ENCODE peak calls at places on chromosomes 6 and 20, in eight cellular contexts. One of them, this sample, is unnamed.

GRCh38 chr20:25604611-25605010 is 19.2 kb downstream of the NANP start:
- DNase-seq in IMR-90: no peak
- DNase-seq in NCI-H1105: no peak
- DNase-seq in HuH-7: no peak
- DNase-seq in stimulated activated CD4-positive, alpha-beta T cell treated with anti-CD3 and anti-CD28 coated beads, Interleukin-1b, Interleukin-23, amount 100 ng/mL, for 24 hours: no peak
- DNase-seq in upper lobe of right lung: no peak
- DNase-seq in activated gamma-delta T cell treated with anti-CD3 and anti-CD28 coated beads, Interleukin-2, amount 50 U/mL, for 16 hours: no peak
- DNase-seq in heart right ventricle: no peak
- DNase-seq in this sample: no peak

GRCh38 chr6:11598687-11599086 is 61.1 kb downstream of the TMEM170B start:
- DNase-seq in IMR-90: no peak
- DNase-seq in NCI-H1105: no peak
- DNase-seq in HuH-7: peak; percentile 39
- DNase-seq in stimulated activated CD4-positive, alpha-beta T cell treated with anti-CD3 and anti-CD28 coated beads, Interleukin-1b, Interleukin-23, amount 100 ng/mL, for 24 hours: no peak
- DNase-seq in upper lobe of right lung: no peak
- DNase-seq in activated gamma-delta T cell treated with anti-CD3 and anti-CD28 coated beads, Interleukin-2, amount 50 U/mL, for 16 hours: no peak
- DNase-seq in heart right ventricle: no peak
- DNase-seq in this sample: no peak

GRCh38 chr6:46921731-46922130 is at the start of gene ADGRF5:
- DNase-seq in IMR-90: no peak
- DNase-seq in NCI-H1105: no peak
- DNase-seq in HuH-7: no peak
- DNase-seq in stimulated activated CD4-positive, alpha-beta T cell treated with anti-CD3 and anti-CD28 coated beads, Interleukin-1b, Interleukin-23, amount 100 ng/mL, for 24 hours: no peak
- DNase-seq in upper lobe of right lung: peak; percentile 76
- DNase-seq in activated gamma-delta T cell treated with anti-CD3 and anti-CD28 coated beads, Interleukin-2, amount 50 U/mL, for 16 hours: no peak
- DNase-seq in heart right ventricle: peak; percentile 56
- DNase-seq in this sample: no peak

GRCh38 chr20:18465536-18466200 is 1.2 kb downstream of the DZANK1 start:
- DNase-seq in IMR-90: no peak
- DNase-seq in NCI-H1105: no peak
- DNase-seq in HuH-7: no peak
- DNase-seq in stimulated activated CD4-positive, alpha-beta T cell treated with anti-CD3 and anti-CD28 coated beads, Interleukin-1b, Interleukin-23, amount 100 ng/mL, for 24 hours: no peak
- DNase-seq in upper lobe of right lung: no peak
- DNase-seq in activated gamma-delta T cell treated with anti-CD3 and anti-CD28 coated beads, Interleukin-2, amount 50 U/mL, for 16 hours: no peak
- DNase-seq in heart right ventricle: no peak
- DNase-seq in this sample: no peak

GRCh38 chr20:38256021-38256420 is 4.5 kb downstream of the KIAA1755 start:
- DNase-seq in IMR-90: no peak
- DNase-seq in NCI-H1105: no peak
- DNase-seq in HuH-7: no peak
- DNase-seq in stimulated activated CD4-positive, alpha-beta T cell treated with anti-CD3 and anti-CD28 coated beads, Interleukin-1b, Interleukin-23, amount 100 ng/mL, for 24 hours: no peak
- DNase-seq in upper lobe of right lung: no peak
- DNase-seq in activated gamma-delta T cell treated with anti-CD3 and anti-CD28 coated beads, Interleukin-2, amount 50 U/mL, for 16 hours: no peak
- DNase-seq in heart right ventricle: no peak
- DNase-seq in this sample: no peak

GRCh38 chr20:6700563-6701328 is 66.7 kb upstream of the BMP2 start:
- DNase-seq in IMR-90: no peak
- DNase-seq in NCI-H1105: no peak
- DNase-seq in HuH-7: no peak
- DNase-seq in stimulated activated CD4-positive, alpha-beta T cell treated with anti-CD3 and anti-CD28 coated beads, Interleukin-1b, Interleukin-23, amount 100 ng/mL, for 24 hours: no peak
- DNase-seq in upper lobe of right lung: peak; percentile 75
- DNase-seq in activated gamma-delta T cell treated with anti-CD3 and anti-CD28 coated beads, Interleukin-2, amount 50 U/mL, for 16 hours: no peak
- DNase-seq in heart right ventricle: peak; percentile 57
- DNase-seq in this sample: no peak

GRCh38 chr6:75183099-75183541 is 22.7 kb downstream of the COL12A1 start:
- DNase-seq in IMR-90: peak; percentile 36
- DNase-seq in NCI-H1105: no peak
- DNase-seq in HuH-7: no peak
- DNase-seq in stimulated activated CD4-positive, alpha-beta T cell treated with anti-CD3 and anti-CD28 coated beads, Interleukin-1b, Interleukin-23, amount 100 ng/mL, for 24 hours: no peak
- DNase-seq in upper lobe of right lung: no peak
- DNase-seq in activated gamma-delta T cell treated with anti-CD3 and anti-CD28 coated beads, Interleukin-2, amount 50 U/mL, for 16 hours: no peak
- DNase-seq in heart right ventricle: no peak
- DNase-seq in this sample: peak; percentile 89

GRCh38 chr6:28648878-28649375 is 123.2 kb downstream of the GPX5 start:
- DNase-seq in IMR-90: no peak
- DNase-seq in NCI-H1105: no peak
- DNase-seq in HuH-7: no peak
- DNase-seq in stimulated activated CD4-positive, alpha-beta T cell treated with anti-CD3 and anti-CD28 coated beads, Interleukin-1b, Interleukin-23, amount 100 ng/mL, for 24 hours: no peak
- DNase-seq in upper lobe of right lung: no peak
- DNase-seq in activated gamma-delta T cell treated with anti-CD3 and anti-CD28 coated beads, Interleukin-2, amount 50 U/mL, for 16 hours: no peak
- DNase-seq in heart right ventricle: no peak
- DNase-seq in this sample: no peak

GRCh38 chr6:19399406-19399805 is 437.8 kb upstream of the ID4 start:
- DNase-seq in IMR-90: peak; percentile 22
- DNase-seq in NCI-H1105: peak; percentile 51
- DNase-seq in HuH-7: no peak
- DNase-seq in stimulated activated CD4-positive, alpha-beta T cell treated with anti-CD3 and anti-CD28 coated beads, Interleukin-1b, Interleukin-23, amount 100 ng/mL, for 24 hours: no peak
- DNase-seq in upper lobe of right lung: no peak
- DNase-seq in activated gamma-delta T cell treated with anti-CD3 and anti-CD28 coated beads, Interleukin-2, amount 50 U/mL, for 16 hours: no peak
- DNase-seq in heart right ventricle: no peak
- DNase-seq in this sample: peak; percentile 47

GRCh38 chr20:362271-363254 is 15.7 kb downstream of the NRSN2 start:
- DNase-seq in IMR-90: peak; percentile 83
- DNase-seq in NCI-H1105: peak; percentile 73
- DNase-seq in HuH-7: peak; percentile 79
- DNase-seq in stimulated activated CD4-positive, alpha-beta T cell treated with anti-CD3 and anti-CD28 coated beads, Interleukin-1b, Interleukin-23, amount 100 ng/mL, for 24 hours: no peak
- DNase-seq in upper lobe of right lung: peak; percentile 94
- DNase-seq in activated gamma-delta T cell treated with anti-CD3 and anti-CD28 coated beads, Interleukin-2, amount 50 U/mL, for 16 hours: no peak
- DNase-seq in heart right ventricle: peak; percentile 86
- DNase-seq in this sample: peak; percentile 83

GRCh38 chr20:51487076-51487475 is 55.4 kb downstream of the NFATC2 start:
- DNase-seq in IMR-90: no peak
- DNase-seq in NCI-H1105: no peak
- DNase-seq in HuH-7: no peak
- DNase-seq in stimulated activated CD4-positive, alpha-beta T cell treated with anti-CD3 and anti-CD28 coated beads, Interleukin-1b, Interleukin-23, amount 100 ng/mL, for 24 hours: no peak
- DNase-seq in upper lobe of right lung: no peak
- DNase-seq in activated gamma-delta T cell treated with anti-CD3 and anti-CD28 coated beads, Interleukin-2, amount 50 U/mL, for 16 hours: no peak
- DNase-seq in heart right ventricle: no peak
- DNase-seq in this sample: no peak

GRCh38 chr6:16583151-16583762 is 178.0 kb downstream of the ATXN1 start:
- DNase-seq in IMR-90: no peak
- DNase-seq in NCI-H1105: no peak
- DNase-seq in HuH-7: no peak
- DNase-seq in stimulated activated CD4-positive, alpha-beta T cell treated with anti-CD3 and anti-CD28 coated beads, Interleukin-1b, Interleukin-23, amount 100 ng/mL, for 24 hours: no peak
- DNase-seq in upper lobe of right lung: no peak
- DNase-seq in activated gamma-delta T cell treated with anti-CD3 and anti-CD28 coated beads, Interleukin-2, amount 50 U/mL, for 16 hours: no peak
- DNase-seq in heart right ventricle: no peak
- DNase-seq in this sample: no peak

GRCh38 chr20:16477632-16478031 is 95.6 kb downstream of the KIF16B start:
- DNase-seq in IMR-90: peak; percentile 30
- DNase-seq in NCI-H1105: no peak
- DNase-seq in HuH-7: peak; percentile 16
- DNase-seq in stimulated activated CD4-positive, alpha-beta T cell treated with anti-CD3 and anti-CD28 coated beads, Interleukin-1b, Interleukin-23, amount 100 ng/mL, for 24 hours: no peak
- DNase-seq in upper lobe of right lung: no peak
- DNase-seq in activated gamma-delta T cell treated with anti-CD3 and anti-CD28 coated beads, Interleukin-2, amount 50 U/mL, for 16 hours: no peak
- DNase-seq in heart right ventricle: no peak
- DNase-seq in this sample: no peak

GRCh38 chr6:129253731-129254130 is 370.8 kb downstream of the LAMA2 start:
- DNase-seq in IMR-90: no peak
- DNase-seq in NCI-H1105: no peak
- DNase-seq in HuH-7: no peak
- DNase-seq in stimulated activated CD4-positive, alpha-beta T cell treated with anti-CD3 and anti-CD28 coated beads, Interleukin-1b, Interleukin-23, amount 100 ng/mL, for 24 hours: no peak
- DNase-seq in upper lobe of right lung: no peak
- DNase-seq in activated gamma-delta T cell treated with anti-CD3 and anti-CD28 coated beads, Interleukin-2, amount 50 U/mL, for 16 hours: no peak
- DNase-seq in heart right ventricle: no peak
- DNase-seq in this sample: no peak

GRCh38 chr6:89583559-89583958 is 55.0 kb downstream of the LYRM2 start:
- DNase-seq in IMR-90: no peak
- DNase-seq in NCI-H1105: no peak
- DNase-seq in HuH-7: no peak
- DNase-seq in stimulated activated CD4-positive, alpha-beta T cell treated with anti-CD3 and anti-CD28 coated beads, Interleukin-1b, Interleukin-23, amount 100 ng/mL, for 24 hours: no peak
- DNase-seq in upper lobe of right lung: no peak
- DNase-seq in activated gamma-delta T cell treated with anti-CD3 and anti-CD28 coated beads, Interleukin-2, amount 50 U/mL, for 16 hours: no peak
- DNase-seq in heart right ventricle: no peak
- DNase-seq in this sample: no peak

GRCh38 chr20:51366155-51366886 is 176.2 kb downstream of the NFATC2 start:
- DNase-seq in IMR-90: peak; percentile 100
- DNase-seq in NCI-H1105: no peak
- DNase-seq in HuH-7: no peak
- DNase-seq in stimulated activated CD4-positive, alpha-beta T cell treated with anti-CD3 and anti-CD28 coated beads, Interleukin-1b, Interleukin-23, amount 100 ng/mL, for 24 hours: no peak
- DNase-seq in upper lobe of right lung: no peak
- DNase-seq in activated gamma-delta T cell treated with anti-CD3 and anti-CD28 coated beads, Interleukin-2, amount 50 U/mL, for 16 hours: no peak
- DNase-seq in heart right ventricle: peak; percentile 27
- DNase-seq in this sample: peak; percentile 100

GRCh38 chr6:119350202-119351004 is 842 bp upstream of the MAN1A1 start:
- DNase-seq in IMR-90: peak; percentile 67
- DNase-seq in NCI-H1105: peak; percentile 21
- DNase-seq in HuH-7: no peak
- DNase-seq in stimulated activated CD4-positive, alpha-beta T cell treated with anti-CD3 and anti-CD28 coated beads, Interleukin-1b, Interleukin-23, amount 100 ng/mL, for 24 hours: peak; percentile 42
- DNase-seq in upper lobe of right lung: no peak
- DNase-seq in activated gamma-delta T cell treated with anti-CD3 and anti-CD28 coated beads, Interleukin-2, amount 50 U/mL, for 16 hours: peak; percentile 24
- DNase-seq in heart right ventricle: peak; percentile 24
- DNase-seq in this sample: no peak

GRCh38 chr20:8756410-8756809 is 312.5 kb upstream of the PLCB4 start:
- DNase-seq in IMR-90: peak; percentile 96
- DNase-seq in NCI-H1105: no peak
- DNase-seq in HuH-7: no peak
- DNase-seq in stimulated activated CD4-positive, alpha-beta T cell treated with anti-CD3 and anti-CD28 coated beads, Interleukin-1b, Interleukin-23, amount 100 ng/mL, for 24 hours: no peak
- DNase-seq in upper lobe of right lung: no peak
- DNase-seq in activated gamma-delta T cell treated with anti-CD3 and anti-CD28 coated beads, Interleukin-2, amount 50 U/mL, for 16 hours: no peak
- DNase-seq in heart right ventricle: peak; percentile 5
- DNase-seq in this sample: peak; percentile 78

GRCh38 chr20:33443512-33444239 is at the start of gene SNTA1:
- DNase-seq in IMR-90: peak; percentile 49
- DNase-seq in NCI-H1105: peak; percentile 94
- DNase-seq in HuH-7: peak; percentile 99
- DNase-seq in stimulated activated CD4-positive, alpha-beta T cell treated with anti-CD3 and anti-CD28 coated beads, Interleukin-1b, Interleukin-23, amount 100 ng/mL, for 24 hours: peak; percentile 55
- DNase-seq in upper lobe of right lung: peak; percentile 98
- DNase-seq in activated gamma-delta T cell treated with anti-CD3 and anti-CD28 coated beads, Interleukin-2, amount 50 U/mL, for 16 hours: peak; percentile 78
- DNase-seq in heart right ventricle: peak; percentile 93
- DNase-seq in this sample: peak; percentile 37

GRCh38 chr6:101396552-101397173 is 3.2 kb downstream of the GRIK2 start:
- DNase-seq in IMR-90: peak; percentile 64
- DNase-seq in NCI-H1105: no peak
- DNase-seq in HuH-7: peak; percentile 67
- DNase-seq in stimulated activated CD4-positive, alpha-beta T cell treated with anti-CD3 and anti-CD28 coated beads, Interleukin-1b, Interleukin-23, amount 100 ng/mL, for 24 hours: no peak
- DNase-seq in upper lobe of right lung: no peak
- DNase-seq in activated gamma-delta T cell treated with anti-CD3 and anti-CD28 coated beads, Interleukin-2, amount 50 U/mL, for 16 hours: no peak
- DNase-seq in heart right ventricle: peak; percentile 52
- DNase-seq in this sample: no peak

GRCh38 chr6:139349464-139350020 is 24.9 kb downstream of the CITED2 start:
- DNase-seq in IMR-90: no peak
- DNase-seq in NCI-H1105: no peak
- DNase-seq in HuH-7: no peak
- DNase-seq in stimulated activated CD4-positive, alpha-beta T cell treated with anti-CD3 and anti-CD28 coated beads, Interleukin-1b, Interleukin-23, amount 100 ng/mL, for 24 hours: no peak
- DNase-seq in upper lobe of right lung: no peak
- DNase-seq in activated gamma-delta T cell treated with anti-CD3 and anti-CD28 coated beads, Interleukin-2, amount 50 U/mL, for 16 hours: no peak
- DNase-seq in heart right ventricle: no peak
- DNase-seq in this sample: no peak

GRCh38 chr6:166056637-166057036 is 111.0 kb downstream of the TBXT start:
- DNase-seq in IMR-90: peak; percentile 70
- DNase-seq in NCI-H1105: no peak
- DNase-seq in HuH-7: no peak
- DNase-seq in stimulated activated CD4-positive, alpha-beta T cell treated with anti-CD3 and anti-CD28 coated beads, Interleukin-1b, Interleukin-23, amount 100 ng/mL, for 24 hours: no peak
- DNase-seq in upper lobe of right lung: no peak
- DNase-seq in activated gamma-delta T cell treated with anti-CD3 and anti-CD28 coated beads, Interleukin-2, amount 50 U/mL, for 16 hours: no peak
- DNase-seq in heart right ventricle: peak; percentile 60
- DNase-seq in this sample: no peak

GRCh38 chr20:7038029-7038428 is 270.5 kb downstream of the BMP2 start:
- DNase-seq in IMR-90: no peak
- DNase-seq in NCI-H1105: no peak
- DNase-seq in HuH-7: no peak
- DNase-seq in stimulated activated CD4-positive, alpha-beta T cell treated with anti-CD3 and anti-CD28 coated beads, Interleukin-1b, Interleukin-23, amount 100 ng/mL, for 24 hours: no peak
- DNase-seq in upper lobe of right lung: no peak
- DNase-seq in activated gamma-delta T cell treated with anti-CD3 and anti-CD28 coated beads, Interleukin-2, amount 50 U/mL, for 16 hours: no peak
- DNase-seq in heart right ventricle: no peak
- DNase-seq in this sample: peak; percentile 11

GRCh38 chr6:93894521-93894920 is 475.2 kb upstream of the EPHA7 start:
- DNase-seq in IMR-90: no peak
- DNase-seq in NCI-H1105: no peak
- DNase-seq in HuH-7: no peak
- DNase-seq in stimulated activated CD4-positive, alpha-beta T cell treated with anti-CD3 and anti-CD28 coated beads, Interleukin-1b, Interleukin-23, amount 100 ng/mL, for 24 hours: no peak
- DNase-seq in upper lobe of right lung: no peak
- DNase-seq in activated gamma-delta T cell treated with anti-CD3 and anti-CD28 coated beads, Interleukin-2, amount 50 U/mL, for 16 hours: no peak
- DNase-seq in heart right ventricle: no peak
- DNase-seq in this sample: no peak

This sample was measured in GM04504.